ENCODE peak calls at places on chromosome 18, in four cellular contexts. K, A, V and G are unnamed samples.

GRCh38 chr18:8791171-8791651 is 85.9 kb downstream of the MTCL1 start:
- DNase-seq in V (no peak), A (no peak), K (no peak), G (no peak)

GRCh38 chr18:21599585-21600525 is 649 bp downstream of the ESCO1 start:
- DNase-seq in A (no peak), K (no peak), V (peak; percentile 3), G (peak; percentile 80)

GRCh38 chr18:25132786-25133496 is 219.0 kb downstream of the ZNF521 start:
- DNase-seq in K (no peak), A (no peak), V (peak; percentile 20), G (no peak)

GRCh38 chr18:36296591-36297418 is 708 bp upstream of the FHOD3 start:
- DNase-seq in A (peak; percentile 60), V (peak; percentile 86), K (peak; percentile 40), G (peak; percentile 77)

GRCh38 chr18:77000527-77000926 is 132.1 kb downstream of the MBP start:
- DNase-seq in A (no peak), V (peak; percentile 13), K (no peak), G (peak; percentile 66)

GRCh38 chr18:45745817-45746461 is 22.0 kb downstream of the SLC14A1 start:
- DNase-seq in A (no peak), V (no peak), K (no peak), G (no peak)

GRCh38 chr18:39751926-39752325 is 2186.3 kb upstream of the CELF4 start:
- DNase-seq in K (no peak), A (no peak), V (no peak), G (no peak)

GRCh38 chr18:54296017-54296416 is 26.7 kb downstream of the POLI start:
- DNase-seq in V (peak; percentile 30), K (no peak), A (no peak), G (no peak)

GRCh38 chr18:9838144-9838877 is 47.5 kb upstream of the TXNDC2 start:
- DNase-seq in V (peak; percentile 83), K (peak; percentile 56), A (peak; percentile 82), G (peak; percentile 80)

GRCh38 chr18:28050561-28050960 is 126.4 kb downstream of the CDH2 start:
- DNase-seq in V (no peak), A (no peak), K (no peak), G (no peak)

GRCh38 chr18:240175-240574 is 27.7 kb downstream of the THOC1 start:
- DNase-seq in K (no peak), V (peak; percentile 38), A (no peak), G (no peak)

GRCh38 chr18:70172225-70172624 is 33.3 kb downstream of the RTTN start:
- DNase-seq in A (no peak), K (no peak), V (no peak), G (no peak)

GRCh38 chr18:40380657-40381441 is 1574.2 kb upstream of the PIK3C3 start:
- DNase-seq in K (no peak), A (no peak), V (peak; percentile 59), G (no peak)

GRCh38 chr18:39647627-39648502 is 2082.3 kb upstream of the CELF4 start:
- DNase-seq in K (peak; percentile 42), V (peak; percentile 93), A (no peak), G (no peak)

GRCh38 chr18:67265464-67266245 is 250.9 kb downstream of the DSEL start:
- DNase-seq in A (no peak), V (peak; percentile 94), K (no peak), G (no peak)

GRCh38 chr18:54444309-54444914 is 86.7 kb downstream of the C18orf54 start:
- DNase-seq in V (peak; percentile 48), K (peak; percentile 60), A (no peak), G (peak; percentile 44)

GRCh38 chr18:42921261-42921737 is 194.2 kb downstream of the RIT2 start:
- DNase-seq in V (no peak), A (no peak), K (no peak), G (no peak)

GRCh38 chr18:8795586-8795985 is 90.2 kb downstream of the MTCL1 start:
- DNase-seq in A (no peak), V (no peak), K (no peak), G (no peak)

GRCh38 chr18:39962546-39962945 is 1992.5 kb upstream of the PIK3C3 start:
- DNase-seq in K (no peak), A (no peak), V (no peak), G (no peak)

GRCh38 chr18:52392160-52392559 is 52.2 kb downstream of the DCC start:
- DNase-seq in A (no peak), V (no peak), K (no peak), G (no peak)

GRCh38 chr18:22912835-22913234 is 20.3 kb upstream of the RBBP8 start:
- DNase-seq in A (no peak), V (peak; percentile 79), K (no peak), G (peak; percentile 45)

GRCh38 chr18:22912149-22912548 is 21.0 kb upstream of the RBBP8 start:
- DNase-seq in A (no peak), K (no peak), V (no peak), G (no peak)

GRCh38 chr18:22915337-22915736 is 17.8 kb upstream of the RBBP8 start:
- DNase-seq in A (no peak), V (no peak), K (no peak), G (no peak)

GRCh38 chr18:22913861-22914260 is 19.3 kb upstream of the RBBP8 start:
- DNase-seq in V (no peak), A (peak; percentile 48), K (peak; percentile 85), G (peak; percentile 87)

DNA sequence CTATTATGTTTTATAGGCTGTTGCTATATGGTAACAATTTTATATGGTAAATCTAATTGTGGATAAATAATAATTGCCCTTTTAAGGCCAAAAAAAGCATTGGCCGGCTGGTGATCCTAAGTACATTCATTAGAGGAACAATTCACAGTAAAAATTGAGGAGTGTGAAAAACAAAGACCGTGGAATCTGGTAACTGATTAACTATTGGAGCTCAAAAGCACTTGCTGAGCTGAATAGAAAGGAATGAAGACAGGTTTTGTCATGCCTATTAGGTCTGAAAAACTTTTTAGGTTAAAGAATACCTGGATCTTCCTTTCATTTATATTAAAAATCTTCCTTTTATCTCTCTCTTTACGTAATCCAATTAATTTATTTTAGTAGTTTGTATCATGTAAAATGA is 18.5 kb upstream of the RBBP8 start:
- DNase-seq in A (no peak), V (no peak), K (no peak), G (no peak)
- H3K4me3 ChIP-seq in A (peak overlapping the region; percentile 5), V (no peak overlapping the region), K (no peak overlapping the region), G (peak overlapping the region; percentile 3)

GRCh38 chr18:6851480-6851879 is 122.0 kb downstream of the ARHGAP28 start:
- DNase-seq in K (no peak), A (no peak), V (no peak), G (no peak)

GRCh38 chr18:6854811-6855210 is 125.3 kb downstream of the ARHGAP28 start:
- DNase-seq in V (no peak), A (no peak), K (no peak), G (no peak)

GRCh38 chr18:6855767-6856166 is 126.3 kb downstream of the ARHGAP28 start:
- DNase-seq in K (no peak), V (no peak), A (no peak), G (no peak)

GRCh38 chr18:6850396-6850795 is 120.9 kb downstream of the ARHGAP28 start:
- DNase-seq in K (no peak), A (no peak), V (no peak), G (no peak)
- H3K9me3 ChIP-seq in K (no peaks in the 10 kb centered on the region), A (peaks cover 17% of the 10 kb centered on the region), V (no peaks in the 10 kb centered on the region), G (no peaks in the 10 kb centered on the region)

DNA sequence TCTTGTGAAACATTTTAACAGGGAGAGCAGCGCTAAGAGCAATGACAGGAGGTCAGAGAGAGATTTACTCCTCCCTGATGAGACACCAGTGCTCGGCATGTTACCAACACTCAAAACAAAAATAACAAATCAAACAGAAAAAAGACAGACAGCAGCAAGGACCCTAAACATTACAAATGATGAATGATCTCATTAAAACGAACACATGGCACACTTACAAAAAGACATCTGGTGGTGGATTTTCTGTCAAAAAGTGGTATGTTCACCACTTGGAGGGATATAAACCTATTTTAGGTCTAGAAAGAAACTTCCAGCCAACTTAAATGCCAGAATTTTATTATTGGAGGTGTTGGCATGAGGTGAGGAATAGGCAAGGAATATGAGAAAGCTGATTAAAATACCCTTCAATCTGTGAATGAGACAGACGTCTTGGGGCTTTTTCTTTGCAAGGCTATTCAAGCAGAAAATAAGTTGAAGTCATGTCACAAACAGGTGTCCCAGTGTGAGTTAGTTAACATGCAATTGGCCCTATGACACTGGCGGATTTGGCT is 112.8 kb downstream of the PRELID3A start:
- DNase-seq in A (no peak), V (peak; percentile 27), K (no peak), G (no peak)
- H3K27ac ChIP-seq in A (no peak overlapping the region), V (no peak overlapping the region), K (no peak overlapping the region), G (no peak overlapping the region)

DNA sequence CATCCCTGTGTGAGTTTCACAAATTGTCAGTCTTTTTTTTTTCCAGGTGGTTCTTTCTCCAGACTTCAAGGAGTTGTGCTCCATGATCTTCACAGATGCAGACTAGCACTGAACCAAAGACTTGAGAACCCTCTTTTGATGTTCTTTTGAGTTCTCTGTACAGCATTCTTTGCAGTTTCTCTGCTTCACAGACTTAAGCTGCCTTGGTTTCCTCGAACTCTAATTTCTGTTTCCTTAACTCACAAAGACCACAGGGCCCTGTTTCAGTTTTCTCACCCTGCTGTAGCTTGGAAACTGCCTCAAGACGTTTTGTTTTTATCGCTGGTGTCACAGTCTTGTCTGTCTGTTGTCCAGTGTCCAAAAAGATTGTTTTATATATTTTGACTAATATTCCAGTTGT is 96.8 kb upstream of the MC4R start:
- DNase-seq in V (no peak), K (no peak), A (no peak), G (no peak)
- H3K4me3 ChIP-seq in V (no peak overlapping the region), K (no peak overlapping the region), A (no peak overlapping the region), G (no peak overlapping the region)

GRCh38 chr18:78980279-78980771 is 707 bp downstream of the SALL3 start:
- DNase-seq in K (no peak), V (peak; percentile 42), A (no peak), G (no peak)

GRCh38 chr18:78978336-78979057 is 1.1 kb upstream of the SALL3 start:
- DNase-seq in A (no peak), V (peak; percentile 47), K (no peak), G (no peak)

GRCh38 chr18:78977627-78978271 is 1.9 kb upstream of the SALL3 start:
- DNase-seq in K (no peak), A (no peak), V (peak; percentile 23), G (no peak)

GRCh38 chr18:78979682-78980278 is at the start of gene SALL3:
- DNase-seq in K (no peak), V (peak; percentile 60), A (no peak), G (no peak)

DNA sequence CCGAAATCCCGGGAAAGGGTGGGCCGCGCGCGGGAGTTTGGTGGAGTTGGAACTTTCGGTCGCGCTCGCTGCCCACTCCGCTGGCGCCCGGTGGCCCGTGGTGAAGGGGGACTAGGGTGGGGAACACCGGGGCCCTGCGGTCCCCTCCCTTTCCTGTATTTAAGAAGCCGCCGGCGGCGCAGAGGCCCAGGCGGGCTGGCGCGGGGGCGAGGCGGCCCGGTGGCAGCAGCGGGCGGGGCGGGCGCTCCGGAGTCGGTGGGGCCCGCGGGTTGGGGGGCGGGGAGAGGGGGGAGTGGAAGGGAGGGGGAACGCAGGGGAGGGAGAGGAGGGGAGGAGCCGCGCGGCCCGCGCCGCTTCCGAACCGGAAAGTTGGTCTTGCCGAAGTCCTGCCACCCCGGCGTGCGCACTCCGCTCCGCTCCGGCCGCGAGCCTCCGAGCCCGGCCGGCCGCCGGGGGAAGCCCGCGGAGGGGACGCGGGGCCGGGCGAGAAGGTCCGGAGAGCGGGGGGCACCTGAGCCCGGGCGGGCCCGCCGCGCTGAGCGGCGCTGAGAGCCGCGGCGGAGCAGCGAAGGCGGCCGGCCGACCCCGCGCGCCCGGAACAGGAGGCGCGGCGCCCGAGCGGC is 449 bp upstream of the SALL3 start:
- DNase-seq in A (no peak), V (peak; percentile 75), K (no peak), G (no peak)
- H3K9me3 ChIP-seq in A (no peaks in the 10 kb centered on the region), V (no peaks in the 10 kb centered on the region), K (no peaks in the 10 kb centered on the region), G (no peaks in the 10 kb centered on the region)

GRCh38 chr18:59139615-59140286 is at the start of gene SEC11C:
- DNase-seq in A (peak; percentile 96), K (peak; percentile 95), V (peak; percentile 94), G (peak; percentile 99)
- H3K27ac ChIP-seq in A (peak within 1 kb of the TSS; percentile 75), K (peak within 1 kb of the TSS; percentile 64), V (peak within 1 kb of the TSS; percentile 75), G (peak within 1 kb of the TSS; percentile 78)